ENCODE peak calls at places on chromosome 22, in seven cellular contexts. U, P, E, B, J, Z and T are unnamed samples.

GRCh38 chr22:37664249-37665101 is 6.0 kb downstream of the PDXP start:
- DNase-seq in U (no peak), P (no peak), E (no peak), B (no peak), J (no peak), Z (no peak), T (no peak)

GRCh38 chr22:29477919-29478318 is 2.1 kb upstream of the NEFH start:
- DNase-seq in U (no peak), P (no peak), E (no peak), B (no peak), J (no peak), Z (no peak), T (no peak)

GRCh38 chr22:49740242-49740641 is 87.4 kb downstream of the BRD1 start:
- DNase-seq in U (no peak), P (no peak), E (no peak), B (no peak), J (no peak), Z (no peak), T (no peak)

GRCh38 chr22:35172452-35172851 is 84.8 kb upstream of the HMGXB4 start:
- DNase-seq in U (no peak), P (no peak), E (peak), B (no peak), J (no peak), Z (no peak), T (peak)

GRCh38 chr22:19723990-19724827 is 870 bp downstream of the GP1BB start:
- DNase-seq in U (no peak), P (peak), E (no peak), B (no peak), J (no peak), Z (peak), T (peak)

GRCh38 chr22:31244044-31244942 is 32.2 kb downstream of the LIMK2 start:
- DNase-seq in U (peak), P (no peak), E (no peak), B (no peak), J (no peak), Z (peak), T (no peak)

GRCh38 chr22:42769574-42770447 is 49.1 kb upstream of the A4GALT start:
- DNase-seq in U (peak), P (no peak), E (no peak), B (no peak), J (no peak), Z (no peak), T (no peak)

GRCh38 chr22:20653795-20654342 is 120.0 kb upstream of the SERPIND1 start:
- DNase-seq in U (no peak), P (no peak), E (no peak), B (no peak), J (no peak), Z (no peak), T (no peak)

GRCh38 chr22:40634119-40634903 is 2.2 kb downstream of the MRTFA start:
- DNase-seq in U (no peak), P (no peak), E (no peak), B (no peak), J (no peak), Z (no peak), T (no peak)

GRCh38 chr22:22248878-22249277 is 4.3 kb downstream of the VPREB1 start:
- DNase-seq in U (no peak), P (no peak), E (no peak), B (no peak), J (peak), Z (no peak), T (no peak)